ENCODE peak calls at places on chromosome 11, in ten cellular contexts. X is tibial nerve, K is heart left ventricle, H is colonic mucosa, V is right lobe of liver, L is esophagus muscularis mucosa, J is K562, M is stomach, I is uterus, T is IMR-90. B is an unnamed sample.
A peak's percentile ranks its signal among the peaks of the same experiment; 100 is the strongest.

GRCh38 chr11:30488304-30488998 is 97.7 kb downstream of the MPPED2 start:
- DNase-seq in X (no peak), K (no peak), H (peak; percentile 81), V (no peak), L (no peak), J (no peak), M (peak; percentile 53), I (no peak), T (peak; percentile 81), B (peak; percentile 58)

GRCh38 chr11:97363331-97363730 is 973.5 kb downstream of the JRKL start:
- DNase-seq in X (no peak), K (no peak), H (no peak), V (no peak), L (no peak), J (no peak), M (no peak), I (no peak), T (no peak), B (no peak)

GRCh38 chr11:2574553-2575535 is 125.0 kb downstream of the KCNQ1OT1 start:
- DNase-seq in X (peak; percentile 8), K (peak; percentile 11), H (peak; percentile 44), V (peak; percentile 14), L (no peak), J (no peak), M (peak; percentile 89), I (peak; percentile 7), T (no peak), B (no peak)

GRCh38 chr11:24163146-24163545 is 333.7 kb upstream of the LUZP2 start:
- DNase-seq in X (no peak), K (no peak), H (no peak), V (no peak), L (no peak), J (no peak), M (no peak), I (no peak), T (peak; percentile 15), B (no peak)

GRCh38 chr11:114377612-114378267 is 22.6 kb downstream of the C11orf71 start:
- DNase-seq in X (no peak), K (no peak), H (no peak), V (no peak), L (no peak), J (no peak), M (no peak), I (no peak), T (peak; percentile 87), B (no peak)

GRCh38 chr11:114368918-114369680 is 31.2 kb downstream of the C11orf71 start:
- DNase-seq in X (no peak), K (no peak), H (no peak), V (no peak), L (no peak), J (no peak), M (no peak), I (no peak), T (no peak), B (no peak)

GRCh38 chr11:36452987-36453386 is 57.1 kb downstream of the TRAF6 start:
- DNase-seq in X (no peak), K (no peak), H (no peak), V (no peak), L (no peak), J (no peak), M (no peak), I (no peak), T (no peak), B (no peak)

GRCh38 chr11:102724904-102725515 is at the start of gene MMP8:
- DNase-seq in X (no peak), K (no peak), H (no peak), V (no peak), L (no peak), J (no peak), M (no peak), I (no peak), T (peak; percentile 72), B (no peak)

GRCh38 chr11:64861227-64861970 is 16.9 kb upstream of the CDC42BPG start:
- DNase-seq in X (no peak), K (no peak), H (no peak), V (no peak), L (no peak), J (no peak), M (no peak), I (no peak), T (no peak), B (no peak)

GRCh38 chr11:107598225-107599139 is 7.5 kb downstream of the ELMOD1 start:
- DNase-seq in X (no peak), K (no peak), H (no peak), V (peak; percentile 48), L (peak; percentile 47), J (no peak), M (no peak), I (no peak), T (no peak), B (no peak)

GRCh38 chr11:14643697-14644395 is at the start of gene PDE3B:
- DNase-seq in X (no peak), K (peak; percentile 87), H (peak; percentile 91), V (peak; percentile 94), L (no peak), J (peak; percentile 44), M (peak; percentile 84), I (peak; percentile 27), T (peak; percentile 27), B (peak; percentile 68)

GRCh38 chr11:70826541-70826943 is 425.8 kb downstream of the SHANK2 start:
- DNase-seq in X (no peak), K (no peak), H (no peak), V (no peak), L (no peak), J (no peak), M (no peak), I (no peak), T (no peak), B (no peak)

GRCh38 chr11:44989831-44990566 is 39.3 kb upstream of the TP53I11 start:
- DNase-seq in X (no peak), K (peak; percentile 85), H (no peak), V (no peak), L (no peak), J (no peak), M (peak; percentile 20), I (no peak), T (no peak), B (no peak)

GRCh38 chr11:6328321-6328720 is 8.0 kb upstream of the CAVIN3 start:
- DNase-seq in X (no peak), K (no peak), H (no peak), V (no peak), L (no peak), J (no peak), M (no peak), I (no peak), T (peak; percentile 8), B (no peak)

GRCh38 chr11:36757122-36757521 is 159.1 kb upstream of the RAG2 start:
- DNase-seq in X (no peak), K (no peak), H (no peak), V (no peak), L (no peak), J (no peak), M (no peak), I (no peak), T (no peak), B (no peak)

GRCh38 chr11:64753380-64754123 is 6.2 kb downstream of the PYGM start:
- DNase-seq in X (no peak), K (no peak), H (no peak), V (no peak), L (no peak), J (peak; percentile 68), M (no peak), I (no peak), T (no peak), B (no peak)

GRCh38 chr11:35303596-35304392 is 115.6 kb downstream of the SLC1A2 start:
- DNase-seq in X (peak; percentile 33), K (peak; percentile 32), H (peak; percentile 54), V (peak; percentile 62), L (no peak), J (no peak), M (peak; percentile 41), I (peak; percentile 87), T (peak; percentile 79), B (peak; percentile 76)

GRCh38 chr11:64103377-64103985 is 62.4 kb downstream of the MACROD1 start:
- DNase-seq in X (no peak), K (no peak), H (no peak), V (no peak), L (no peak), J (no peak), M (no peak), I (no peak), T (no peak), B (no peak)

GRCh38 chr11:2213384-2213842 is 41.8 kb upstream of the TH start:
- DNase-seq in X (no peak), K (peak; percentile 18), H (peak; percentile 31), V (peak; percentile 23), L (no peak), J (no peak), M (no peak), I (no peak), T (no peak), B (no peak)

DNA sequence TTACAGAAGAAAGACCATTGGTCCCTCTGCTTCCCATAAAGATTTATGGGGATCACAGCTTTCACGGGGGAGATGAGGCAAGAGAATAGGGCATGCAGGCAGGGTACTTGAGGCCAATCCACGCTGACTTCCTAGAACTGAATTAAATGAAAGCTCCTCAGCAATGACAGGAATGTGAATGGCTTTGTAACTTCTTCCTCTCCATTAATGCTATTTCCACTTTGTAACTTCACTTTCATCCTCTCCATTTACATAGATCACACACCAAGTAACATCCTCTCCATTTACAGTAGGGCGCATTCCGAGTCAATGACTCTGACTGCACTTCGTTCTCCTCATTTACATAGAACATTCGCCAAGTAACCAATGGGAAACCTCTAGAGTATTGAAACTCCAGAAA is 89.8 kb downstream of the PIWIL4 start:
- DNase-seq in X (no peak), K (no peak), H (no peak), V (no peak), L (no peak), J (no peak), M (no peak), I (no peak), T (no peak), B (no peak)
- H3K36me3 ChIP-seq in X (no peaks in the 10 kb centered on the region), K (no peaks in the 10 kb centered on the region), H (no peaks in the 10 kb centered on the region), V (no peaks in the 10 kb centered on the region), L (no peaks in the 10 kb centered on the region), J (no peaks in the 10 kb centered on the region), M (no peaks in the 10 kb centered on the region), I (no peaks in the 10 kb centered on the region), T (no peaks in the 10 kb centered on the region), B (no peaks in the 10 kb centered on the region)

GRCh38 chr11:59142530-59143507 is at the start of gene FAM111A:
- DNase-seq in X (peak; percentile 77), K (peak; percentile 88), H (peak; percentile 93), V (peak; percentile 93), L (peak; percentile 95), J (peak; percentile 69), M (peak; percentile 92), I (peak; percentile 87), T (peak; percentile 86), B (peak; percentile 92)
- TF ChIP-seq CTCF in X (peak; percentile 42), K (no peak), H (no peak), V (peak; percentile 11), L (peak; percentile 4), J (peak; percentile 44), M (no peak), I (no peak), T (peak; percentile 38), B (no peak)

GRCh38 chr11:134373591-134374052 is 38.4 kb downstream of the B3GAT1 start:
- DNase-seq in X (no peak), K (no peak), H (no peak), V (no peak), L (no peak), J (no peak), M (no peak), I (no peak), T (no peak), B (no peak)
- H3K9me3 ChIP-seq in X (no peaks in the 10 kb centered on the region), K (no peaks in the 10 kb centered on the region), H (no peaks in the 10 kb centered on the region), V (no peaks in the 10 kb centered on the region), L (no peaks in the 10 kb centered on the region), J (no peaks in the 10 kb centered on the region), M (no peaks in the 10 kb centered on the region), I (no peaks in the 10 kb centered on the region), T (peaks cover 47% of the 10 kb centered on the region), B (no peaks in the 10 kb centered on the region)

GRCh38 chr11:69066122-69067112 is 17.7 kb downstream of the TPCN2 start:
- DNase-seq in X (no peak), K (no peak), H (no peak), V (no peak), L (no peak), J (no peak), M (no peak), I (no peak), T (no peak), B (no peak)
- H3K36me3 ChIP-seq in X (no peaks in the 10 kb centered on the region), K (peaks cover 21% of the 10 kb centered on the region), H (no peaks in the 10 kb centered on the region), V (peaks cover 26% of the 10 kb centered on the region), L (peaks cover 14% of the 10 kb centered on the region), J (no peaks in the 10 kb centered on the region), M (peaks cover 79% of the 10 kb centered on the region), I (no peaks in the 10 kb centered on the region), T (peaks cover 39% of the 10 kb centered on the region), B (peaks cover 4% of the 10 kb centered on the region)

B was measured in lung.